ENCODE peak calls at places on chromosomes 12 and 14, in seven cellular contexts. E, N, K, M, J, Y and S are unnamed samples.

GRCh38 chr12:3810016-3810370 is 57.1 kb upstream of the CRACR2A start:
- DNase-seq in M (no peak), J (no peak), K (no peak), N (no peak), E (no peak), Y (no peak), S (no peak)

GRCh38 chr14:31294736-31295398 is 87.3 kb upstream of the HECTD1 start:
- DNase-seq in J (no peak), E (no peak), Y (no peak), M (no peak), N (no peak), K (no peak), S (no peak)

GRCh38 chr12:13171921-13172859 is 24.3 kb upstream of the EMP1 start:
- DNase-seq in M (peak), N (no peak), E (peak), Y (no peak), K (peak), J (no peak), S (no peak)

GRCh38 chr14:34678306-34678705 is 36.1 kb downstream of the CFL2 start:
- DNase-seq in J (no peak), M (no peak), K (no peak), Y (no peak), E (no peak), N (no peak), S (no peak)

GRCh38 chr12:91182664-91183455 is at the start of gene DCN:
- DNase-seq in M (no peak), Y (no peak), K (no peak), J (no peak), E (no peak), N (no peak), S (no peak)

GRCh38 chr12:77488041-77488620 is 342.6 kb upstream of the NAV3 start:
- DNase-seq in K (no peak), N (no peak), J (peak), Y (no peak), E (no peak), M (no peak), S (no peak)

GRCh38 chr12:104137902-104138746 is at the start of gene NFYB:
- DNase-seq in E (peak), K (peak), N (peak), Y (peak), J (peak), M (peak), S (peak)

GRCh38 chr12:55188974-55189556 is 31.8 kb upstream of the OR10A7 start:
- DNase-seq in Y (no peak), J (peak), E (peak), N (no peak), M (no peak), K (no peak), S (no peak)

GRCh38 chr14:100093322-100093721 is 28.1 kb downstream of the EVL start:
- DNase-seq in K (no peak), Y (no peak), N (no peak), M (no peak), J (no peak), E (no peak), S (no peak)

GRCh38 chr14:71666579-71667145 is 265.6 kb upstream of the RGS6 start:
- DNase-seq in J (no peak), E (no peak), K (no peak), Y (no peak), M (no peak), N (no peak), S (no peak)

GRCh38 chr12:120580787-120581723 is at the start of gene POP5:
- DNase-seq in N (peak), M (peak), E (peak), Y (peak), K (peak), J (peak), S (peak)

GRCh38 chr12:176321-177181 is 37.4 kb downstream of the SLC6A12 start:
- DNase-seq in N (no peak), M (no peak), K (no peak), J (peak), E (no peak), Y (peak), S (no peak)

GRCh38 chr14:99055019-99055418 is 217.0 kb downstream of the BCL11B start:
- DNase-seq in M (no peak), J (no peak), N (no peak), K (no peak), Y (no peak), E (no peak), S (no peak)

GRCh38 chr12:24366514-24366913 is 417.0 kb upstream of the SOX5 start:
- DNase-seq in J (no peak), M (no peak), K (no peak), E (no peak), N (no peak), Y (no peak), S (no peak)

GRCh38 chr14:65211341-65211987 is 109.1 kb upstream of the MAX start:
- DNase-seq in N (no peak), K (no peak), J (peak), Y (no peak), E (no peak), M (no peak), S (no peak)

GRCh38 chr12:53483979-53484377 is 15.3 kb downstream of the MAP3K12 start:
- DNase-seq in K (no peak), E (no peak), J (no peak), Y (no peak), M (no peak), N (no peak), S (no peak)

GRCh38 chr12:78641837-78642423 is 222.6 kb upstream of the SYT1 start:
- DNase-seq in E (no peak), M (no peak), Y (no peak), J (no peak), N (no peak), K (no peak), S (no peak)

GRCh38 chr14:21055473-21056117 is 2.0 kb upstream of the RNASE8 start:
- DNase-seq in M (no peak), Y (peak), K (no peak), J (no peak), E (no peak), N (no peak), S (no peak)

GRCh38 chr14:77033622-77034521 is 5.4 kb upstream of the IRF2BPL start:
- DNase-seq in J (peak), M (peak), K (peak), E (peak), N (peak), Y (peak), S (no peak)

GRCh38 chr12:104524433-104524832 is 67.7 kb downstream of the CHST11 start:
- DNase-seq in E (no peak), K (no peak), Y (no peak), J (no peak), M (no peak), N (no peak), S (no peak)

GRCh38 chr12:89817501-89818226 is 109.0 kb upstream of the ATP2B1 start:
- DNase-seq in E (no peak), K (no peak), J (no peak), Y (no peak), M (no peak), N (no peak), S (no peak)

GRCh38 chr12:111758120-111758561 is 8.6 kb upstream of the ALDH2 start:
- DNase-seq in Y (no peak), K (no peak), J (no peak), E (no peak), N (peak), M (no peak), S (no peak)

GRCh38 chr14:87640553-87640952 is 352.4 kb downstream of the GALC start:
- DNase-seq in N (no peak), K (no peak), J (no peak), E (no peak), M (no peak), Y (no peak), S (no peak)

GRCh38 chr14:66645716-66646115 is 137.8 kb downstream of the GPHN start:
- DNase-seq in N (no peak), Y (no peak), J (no peak), M (no peak), E (no peak), K (no peak), S (no peak)

GRCh38 chr14:41586237-41586636 is 20.4 kb upstream of the LRFN5 start:
- DNase-seq in E (no peak), M (no peak), N (no peak), J (no peak), Y (no peak), K (no peak), S (no peak)

GRCh38 chr14:104660597-104660996 is 28.8 kb upstream of the INF2 start:
- DNase-seq in Y (no peak), M (no peak), E (no peak), K (no peak), N (no peak), J (no peak), S (no peak)

GRCh38 chr12:53561590-53561953 is 54.3 kb upstream of the NPFF start:
- DNase-seq in Y (no peak), E (no peak), N (no peak), K (no peak), M (no peak), J (peak), S (no peak)

GRCh38 chr12:48827513-48828096 is 9.3 kb downstream of the CACNB3 start:
- DNase-seq in Y (no peak), N (no peak), K (no peak), J (no peak), M (no peak), E (no peak), S (no peak)

GRCh38 chr12:130685250-130685649 is 30.8 kb downstream of the RIMBP2 start:
- DNase-seq in N (no peak), E (no peak), K (no peak), Y (no peak), J (no peak), M (no peak), S (no peak)

GRCh38 chr14:88426271-88426670 is 40.8 kb downstream of the SPATA7 start:
- DNase-seq in N (peak), J (peak), M (no peak), E (no peak), Y (no peak), K (no peak), S (no peak)

GRCh38 chr12:57461326-57461903 is 1.8 kb downstream of the GLI1 start:
- DNase-seq in J (no peak), N (peak), E (peak), Y (peak), M (peak), K (no peak), S (no peak)

GRCh38 chr12:119838781-119839180 is 38.3 kb downstream of the CIT start:
- DNase-seq in J (no peak), E (no peak), N (no peak), K (no peak), M (no peak), Y (no peak), S (no peak)

GRCh38 chr14:69671365-69672050 is 60.1 kb downstream of the SUSD6 start:
- DNase-seq in M (no peak), K (no peak), E (no peak), N (no peak), J (no peak), Y (no peak), S (no peak)

GRCh38 chr12:87127272-87127671 is 871.1 kb upstream of the MGAT4C start:
- DNase-seq in Y (no peak), N (no peak), J (no peak), E (no peak), M (no peak), K (no peak), S (no peak)

GRCh38 chr12:7989827-7990491 is 42.6 kb upstream of the FOXJ2 start:
- DNase-seq in Y (no peak), E (peak), M (no peak), N (no peak), J (no peak), K (no peak), S (no peak)

GRCh38 chr14:42683690-42684089 is 1077.0 kb downstream of the LRFN5 start:
- DNase-seq in N (no peak), J (no peak), E (no peak), Y (no peak), M (no peak), K (no peak), S (no peak)

GRCh38 chr14:99529899-99530298 is 48.7 kb downstream of the CCNK start:
- DNase-seq in Y (no peak), M (no peak), N (no peak), K (no peak), E (no peak), J (no peak), S (no peak)

GRCh38 chr14:69325086-69325485 is 65.1 kb downstream of the GALNT16 start:
- DNase-seq in Y (no peak), J (no peak), N (no peak), M (no peak), K (no peak), E (no peak), S (no peak)

GRCh38 chr12:114935658-114936057 is 251.7 kb upstream of the TBX3 start:
- DNase-seq in Y (no peak), M (no peak), J (no peak), E (no peak), K (no peak), N (no peak), S (no peak)
- TF ChIP-seq CTCF in Y (no peak), M (no peak), J (no peak), E (no peak), K (no peak), N (peak), S (peak)

GRCh38 chr12:93061414-93062099 is 132.5 kb upstream of the EEA1 start:
- DNase-seq in K (no peak), Y (no peak), J (no peak), N (peak), E (no peak), M (no peak), S (no peak)

GRCh38 chr12:93060071-93060665 is 131.1 kb upstream of the EEA1 start:
- DNase-seq in M (no peak), E (no peak), K (no peak), Y (no peak), N (no peak), J (no peak), S (no peak)

GRCh38 chr12:93062100-93062419 is 133.0 kb upstream of the EEA1 start:
- DNase-seq in J (no peak), N (no peak), E (no peak), Y (no peak), K (no peak), M (no peak), S (no peak)

GRCh38 chr12:93059288-93059687 is 130.2 kb upstream of the EEA1 start:
- DNase-seq in M (no peak), J (no peak), E (no peak), N (no peak), K (no peak), Y (no peak), S (no peak)

DNA sequence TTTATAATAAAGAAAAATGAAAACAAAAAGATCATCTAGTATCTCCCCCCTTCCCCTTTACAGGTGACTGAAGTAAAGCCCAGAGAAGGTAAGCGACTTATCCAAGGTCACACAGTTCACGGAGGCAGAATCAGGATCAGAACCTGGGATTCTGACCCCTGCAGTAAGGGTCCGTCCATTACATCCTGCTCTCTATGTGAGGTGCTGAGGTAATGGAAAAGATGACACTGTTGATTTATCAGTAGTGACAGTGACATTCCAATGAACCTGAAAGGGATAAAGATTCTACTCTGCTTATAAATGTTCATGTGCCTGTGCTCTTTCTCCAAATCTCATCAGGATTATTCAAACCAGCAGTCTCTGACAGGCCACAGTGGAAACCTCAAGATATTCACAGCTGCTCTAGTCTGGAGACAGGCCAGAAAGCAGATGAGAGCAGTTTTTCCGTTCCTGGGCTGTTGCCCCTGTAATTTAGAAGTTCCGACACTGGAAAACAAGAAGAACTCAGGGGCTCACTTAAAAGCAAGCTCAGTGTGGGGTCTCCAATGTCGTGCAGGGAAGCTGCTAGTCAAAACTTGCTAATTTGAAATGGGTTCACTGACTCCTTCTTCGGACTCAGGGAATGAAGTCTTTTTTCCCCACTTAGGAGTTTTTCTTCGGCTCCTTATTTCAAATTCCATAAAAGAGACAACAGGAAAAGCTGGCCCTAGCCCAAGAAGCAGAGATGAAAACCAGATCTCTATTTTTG is 131.7 kb upstream of the EEA1 start:
- DNase-seq in N (no peak), K (no peak), M (no peak), E (peak), J (peak), Y (no peak), S (no peak)
- TF ChIP-seq CTCF in N (no peak), K (no peak), M (no peak), E (no peak), J (peak), Y (no peak), S (no peak)

GRCh38 chr12:32322354-32322753 is 77.0 kb upstream of the FGD4 start:
- DNase-seq in J (no peak), K (no peak), E (no peak), M (no peak), Y (no peak), N (no peak), S (no peak)
- TF ChIP-seq CTCF in J (no peak), K (no peak), E (no peak), M (no peak), Y (no peak), N (no peak), S (no peak)

GRCh38 chr14:90109858-90110257 is 48.1 kb downstream of the KCNK13 start:
- DNase-seq in N (no peak), E (no peak), K (no peak), Y (no peak), M (no peak), J (no peak), S (no peak)
- TF ChIP-seq CTCF in N (peak), E (no peak), K (no peak), Y (no peak), M (peak), J (peak), S (peak)

GRCh38 chr12:68402422-68402821 is 70.3 kb upstream of the MDM1 start:
- DNase-seq in E (no peak), K (no peak), J (no peak), N (no peak), M (no peak), Y (no peak), S (no peak)

GRCh38 chr12:68405292-68405900 is 73.2 kb upstream of the MDM1 start:
- DNase-seq in K (no peak), N (no peak), E (peak), Y (no peak), M (no peak), J (no peak), S (no peak)

GRCh38 chr12:68403296-68403695 is 71.1 kb upstream of the MDM1 start:
- DNase-seq in K (no peak), Y (no peak), E (no peak), M (no peak), J (no peak), N (no peak), S (no peak)

GRCh38 chr12:68403711-68404110 is 71.5 kb upstream of the MDM1 start:
- DNase-seq in M (no peak), K (no peak), Y (no peak), E (no peak), N (no peak), J (no peak), S (no peak)

DNA sequence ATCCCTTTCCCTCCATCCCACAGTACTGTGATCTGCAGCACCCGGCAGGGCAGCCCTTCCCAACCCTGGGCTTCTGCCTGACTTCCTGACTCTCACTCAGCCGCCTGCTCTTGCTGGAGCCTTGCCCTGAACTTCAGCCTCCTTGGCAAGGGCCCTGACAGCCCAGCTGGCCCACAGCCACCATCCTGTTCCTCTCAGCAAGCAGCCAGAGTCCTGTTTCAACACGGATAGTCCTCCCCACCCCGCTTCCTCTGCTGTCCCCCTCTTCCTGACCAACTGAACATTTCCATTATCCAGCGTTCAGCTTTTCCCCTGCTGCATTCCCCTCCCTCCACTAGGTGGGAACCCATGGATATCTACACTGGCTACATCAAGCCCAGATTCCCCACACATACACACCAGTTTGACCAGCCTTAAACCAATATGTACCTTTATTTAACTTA is 74.0 kb upstream of the MDM1 start:
- DNase-seq in Y (peak), N (peak), M (no peak), E (peak), K (peak), J (peak), S (no peak)
- TF ChIP-seq CTCF in Y (peak), N (peak), M (peak), E (peak), K (no peak), J (peak), S (no peak)

DNA sequence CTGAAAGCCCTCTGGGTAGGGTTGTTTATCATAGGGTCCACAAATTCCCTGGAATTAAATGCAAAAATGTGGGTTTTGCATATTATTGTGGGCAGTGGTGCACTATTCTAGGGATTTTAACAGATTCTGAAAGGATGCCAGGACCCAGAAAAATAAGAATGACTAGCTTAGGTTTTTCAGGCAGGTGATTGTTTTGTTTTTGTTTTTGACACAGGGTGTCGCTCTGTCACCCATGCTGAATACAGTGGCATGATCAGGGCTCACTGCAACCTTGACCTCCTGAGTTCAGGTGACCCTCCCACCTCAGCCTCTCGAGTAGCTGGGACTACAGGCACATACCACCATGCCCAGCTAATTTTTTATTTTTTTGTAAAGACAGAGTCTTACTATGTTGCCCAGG is 19.2 kb downstream of the GALNT6 start:
- DNase-seq in M (no peak), J (no peak), N (no peak), Y (no peak), E (no peak), K (no peak), S (no peak)
- TF ChIP-seq CTCF in M (no peak), J (no peak), N (no peak), Y (no peak), E (no peak), K (no peak), S (no peak)

GRCh38 chr12:75818863-75819262 is 212.7 kb downstream of the PHLDA1 start:
- DNase-seq in Y (no peak), J (no peak), E (no peak), N (no peak), M (no peak), K (no peak), S (no peak)
- TF ChIP-seq CTCF in Y (no peak), J (no peak), E (no peak), N (no peak), M (no peak), K (no peak), S (no peak)

GRCh38 chr14:74571901-74572828 is 39.9 kb downstream of the LTBP2 start:
- DNase-seq in N (no peak), J (peak), M (no peak), Y (no peak), E (peak), K (no peak), S (peak)

GRCh38 chr14:74574706-74575105 is 37.3 kb downstream of the LTBP2 start:
- DNase-seq in K (no peak), E (no peak), M (no peak), J (no peak), N (no peak), Y (no peak), S (no peak)

GRCh38 chr14:74572829-74573360 is 39.1 kb downstream of the LTBP2 start:
- DNase-seq in M (no peak), K (no peak), J (no peak), Y (no peak), N (no peak), E (no peak), S (no peak)

GRCh38 chr14:74574092-74574438 is 38.0 kb downstream of the LTBP2 start:
- DNase-seq in K (no peak), M (no peak), J (no peak), N (no peak), Y (no peak), E (no peak), S (no peak)

GRCh38 chr14:74573421-74574091 is 38.5 kb downstream of the LTBP2 start:
- DNase-seq in E (no peak), Y (no peak), N (no peak), M (no peak), J (no peak), K (no peak), S (no peak)
- TF ChIP-seq CTCF in E (no peak), Y (no peak), N (no peak), M (no peak), J (peak), K (no peak), S (no peak)